ENCODE peak calls at places on chromosomes 6 and 20, in nine cellular contexts. One of them, this sample, is unnamed.

GRCh38 chr6:1416820-1417219 is 27.4 kb downstream of the FOXF2 start:
- DNase-seq in AG09319: no peak
- DNase-seq in D721Med: no peak
- DNase-seq in BE2C: no peak
- DNase-seq in PC-3: no peak
- DNase-seq in cardiac muscle cell: no peak
- DNase-seq in SK-N-SH: no peak
- DNase-seq in activated B cell treated with CpG ODN at 0.5 μM for 24 hours: no peak
- DNase-seq in BJ: no peak
- DNase-seq in this sample: no peak

GRCh38 chr6:54801669-54802068 is 44.9 kb upstream of the FAM83B start:
- DNase-seq in BE2C: no peak
- DNase-seq in cardiac muscle cell: peak; percentile 41
- DNase-seq in BJ: peak; percentile 50
- DNase-seq in AG09319: peak; percentile 34
- DNase-seq in activated B cell treated with CpG ODN at 0.5 μM for 24 hours: no peak
- DNase-seq in PC-3: peak; percentile 80
- DNase-seq in D721Med: no peak
- DNase-seq in SK-N-SH: no peak
- DNase-seq in this sample: no peak

GRCh38 chr6:129709909-129710721 is at the start of gene ARHGAP18:
- DNase-seq in D721Med: no peak
- DNase-seq in cardiac muscle cell: peak; percentile 96
- DNase-seq in BE2C: peak; percentile 87
- DNase-seq in SK-N-SH: peak; percentile 35
- DNase-seq in PC-3: peak; percentile 92
- DNase-seq in activated B cell treated with CpG ODN at 0.5 μM for 24 hours: peak; percentile 70
- DNase-seq in BJ: peak; percentile 76
- DNase-seq in AG09319: peak; percentile 72
- DNase-seq in this sample: peak; percentile 85

GRCh38 chr6:31157543-31158139 is at the start of gene CCHCR1:
- DNase-seq in AG09319: no peak
- DNase-seq in SK-N-SH: peak; percentile 45
- DNase-seq in BJ: no peak
- DNase-seq in BE2C: no peak
- DNase-seq in activated B cell treated with CpG ODN at 0.5 μM for 24 hours: no peak
- DNase-seq in cardiac muscle cell: no peak
- DNase-seq in PC-3: no peak
- DNase-seq in D721Med: no peak
- DNase-seq in this sample: no peak

GRCh38 chr6:30615219-30615957 is 1.7 kb downstream of the PPP1R10 start:
- DNase-seq in PC-3: peak; percentile 65
- DNase-seq in SK-N-SH: no peak
- DNase-seq in cardiac muscle cell: peak; percentile 96
- DNase-seq in BE2C: peak; percentile 63
- DNase-seq in BJ: no peak
- DNase-seq in D721Med: no peak
- DNase-seq in activated B cell treated with CpG ODN at 0.5 μM for 24 hours: peak; percentile 29
- DNase-seq in AG09319: peak; percentile 76
- DNase-seq in this sample: peak; percentile 50

GRCh38 chr6:139882977-139883728 is 508.7 kb upstream of the CITED2 start:
- DNase-seq in BJ: no peak
- DNase-seq in AG09319: no peak
- DNase-seq in cardiac muscle cell: peak; percentile 30
- DNase-seq in BE2C: no peak
- DNase-seq in D721Med: no peak
- DNase-seq in activated B cell treated with CpG ODN at 0.5 μM for 24 hours: no peak
- DNase-seq in SK-N-SH: no peak
- DNase-seq in PC-3: peak; percentile 16
- DNase-seq in this sample: no peak

GRCh38 chr6:144283781-144284473 is 1.2 kb upstream of the UTRN start:
- DNase-seq in SK-N-SH: no peak
- DNase-seq in cardiac muscle cell: peak; percentile 38
- DNase-seq in D721Med: no peak
- DNase-seq in BJ: no peak
- DNase-seq in AG09319: no peak
- DNase-seq in BE2C: no peak
- DNase-seq in activated B cell treated with CpG ODN at 0.5 μM for 24 hours: no peak
- DNase-seq in PC-3: peak; percentile 52
- DNase-seq in this sample: no peak

GRCh38 chr6:3318226-3318625 is 59.5 kb downstream of the PSMG4 start:
- DNase-seq in BE2C: no peak
- DNase-seq in D721Med: no peak
- DNase-seq in PC-3: no peak
- DNase-seq in cardiac muscle cell: no peak
- DNase-seq in activated B cell treated with CpG ODN at 0.5 μM for 24 hours: no peak
- DNase-seq in SK-N-SH: no peak
- DNase-seq in BJ: no peak
- DNase-seq in AG09319: no peak
- DNase-seq in this sample: no peak

GRCh38 chr20:5513975-5514516 is 197.3 kb upstream of the PROKR2 start:
- DNase-seq in BJ: peak; percentile 9
- DNase-seq in cardiac muscle cell: no peak
- DNase-seq in BE2C: no peak
- DNase-seq in AG09319: no peak
- DNase-seq in SK-N-SH: no peak
- DNase-seq in D721Med: no peak
- DNase-seq in activated B cell treated with CpG ODN at 0.5 μM for 24 hours: no peak
- DNase-seq in PC-3: peak; percentile 95
- DNase-seq in this sample: no peak

GRCh38 chr20:38277691-38278090 is 17.2 kb upstream of the KIAA1755 start:
- DNase-seq in BJ: no peak
- DNase-seq in BE2C: no peak
- DNase-seq in PC-3: no peak
- DNase-seq in AG09319: no peak
- DNase-seq in SK-N-SH: no peak
- DNase-seq in cardiac muscle cell: no peak
- DNase-seq in activated B cell treated with CpG ODN at 0.5 μM for 24 hours: no peak
- DNase-seq in D721Med: no peak
- DNase-seq in this sample: no peak

GRCh38 chr6:168709440-168709839 is 268.5 kb downstream of the SMOC2 start:
- DNase-seq in BE2C: no peak
- DNase-seq in activated B cell treated with CpG ODN at 0.5 μM for 24 hours: no peak
- DNase-seq in PC-3: no peak
- DNase-seq in BJ: no peak
- DNase-seq in AG09319: no peak
- DNase-seq in D721Med: no peak
- DNase-seq in cardiac muscle cell: no peak
- DNase-seq in SK-N-SH: no peak
- DNase-seq in this sample: no peak

GRCh38 chr6:140427842-140428241 is 1053.4 kb upstream of the CITED2 start:
- DNase-seq in activated B cell treated with CpG ODN at 0.5 μM for 24 hours: no peak
- DNase-seq in AG09319: no peak
- DNase-seq in PC-3: no peak
- DNase-seq in BE2C: no peak
- DNase-seq in SK-N-SH: no peak
- DNase-seq in D721Med: no peak
- DNase-seq in cardiac muscle cell: no peak
- DNase-seq in BJ: no peak
- DNase-seq in this sample: no peak

GRCh38 chr20:24395151-24395550 is 74.3 kb upstream of the SYNDIG1 start:
- DNase-seq in BJ: no peak
- DNase-seq in SK-N-SH: no peak
- DNase-seq in cardiac muscle cell: no peak
- DNase-seq in D721Med: no peak
- DNase-seq in BE2C: no peak
- DNase-seq in PC-3: no peak
- DNase-seq in AG09319: no peak
- DNase-seq in activated B cell treated with CpG ODN at 0.5 μM for 24 hours: no peak
- DNase-seq in this sample: no peak

GRCh38 chr6:159817951-159818739 is 18.1 kb downstream of the PNLDC1 start:
- DNase-seq in activated B cell treated with CpG ODN at 0.5 μM for 24 hours: no peak
- DNase-seq in SK-N-SH: no peak
- DNase-seq in cardiac muscle cell: no peak
- DNase-seq in BE2C: no peak
- DNase-seq in D721Med: no peak
- DNase-seq in BJ: no peak
- DNase-seq in AG09319: no peak
- DNase-seq in PC-3: no peak
- DNase-seq in this sample: no peak

DNA sequence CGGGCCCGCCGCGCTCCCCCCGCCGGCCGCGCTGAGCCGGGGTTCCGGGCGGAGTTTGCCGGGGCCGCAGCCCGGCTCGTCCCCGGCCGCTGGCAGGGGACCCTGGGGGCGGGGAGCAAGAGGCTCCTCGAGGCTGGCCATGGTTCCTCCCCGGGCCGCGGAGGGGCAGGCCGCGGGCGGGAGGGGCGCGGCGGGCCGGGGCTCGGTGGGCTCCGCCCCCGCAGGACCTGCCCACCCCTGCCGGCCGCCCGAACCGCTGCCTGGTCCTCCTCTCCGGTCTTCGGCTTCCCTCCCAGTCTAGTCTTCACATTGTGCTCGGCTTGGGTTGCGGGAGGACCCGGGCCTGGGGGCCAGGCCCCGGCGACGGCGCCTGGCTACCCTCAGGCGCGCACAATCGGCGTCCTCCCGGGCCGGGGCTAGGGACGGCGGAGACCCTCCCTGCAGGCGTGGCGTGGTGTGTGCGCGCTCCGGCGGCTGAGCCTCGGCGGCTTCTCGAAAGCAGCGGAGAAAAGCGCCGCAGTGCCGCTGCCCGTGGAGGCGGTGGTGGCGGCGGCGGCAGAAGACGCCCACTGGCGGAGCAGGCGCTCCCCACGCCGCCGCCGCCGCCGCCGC is at the start of gene PDE10A:
- DNase-seq in SK-N-SH: peak; percentile 82
- DNase-seq in PC-3: no peak
- DNase-seq in BJ: no peak
- DNase-seq in D721Med: no peak
- DNase-seq in BE2C: peak; percentile 23
- DNase-seq in activated B cell treated with CpG ODN at 0.5 μM for 24 hours: no peak
- DNase-seq in cardiac muscle cell: peak; percentile 91
- DNase-seq in AG09319: no peak
- DNase-seq in this sample: peak; percentile 72
- TF ChIP-seq CTCF in SK-N-SH: no peak
- TF ChIP-seq CTCF in PC-3: no peak
- TF ChIP-seq CTCF in BJ: no peak
- TF ChIP-seq CTCF in D721Med: no peak
- TF ChIP-seq CTCF in BE2C: no peak
- TF ChIP-seq CTCF in activated B cell treated with CpG ODN at 0.5 μM for 24 hours: no peak
- TF ChIP-seq CTCF in cardiac muscle cell: no peak
- TF ChIP-seq CTCF in AG09319: no peak
- TF ChIP-seq CTCF in this sample: no peak

DNA sequence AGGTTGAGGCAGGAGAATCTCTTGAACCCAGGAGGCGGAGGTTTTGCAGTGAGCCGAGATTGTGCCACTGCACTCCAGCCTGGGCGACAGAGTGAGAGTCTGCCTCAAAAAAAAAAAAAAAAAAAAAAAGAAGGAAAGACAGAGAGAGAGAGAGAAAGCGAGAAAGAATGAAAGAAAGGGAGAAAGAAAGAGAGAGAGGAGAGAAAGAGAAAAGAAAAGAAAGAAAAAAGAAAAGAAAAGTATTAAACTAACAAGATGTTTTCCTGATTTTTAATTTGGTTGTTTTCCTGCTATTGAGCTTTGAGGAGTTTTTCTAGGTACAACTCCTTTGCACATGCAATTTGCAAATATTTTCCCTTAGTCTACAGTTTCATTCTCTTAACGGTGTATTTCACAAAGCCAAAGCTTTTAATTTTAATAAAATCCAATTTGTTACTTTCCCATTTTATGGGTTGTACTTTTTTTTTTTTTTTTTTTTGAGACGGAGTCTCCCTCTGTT is 10.8 kb upstream of the TRERF1 start:
- DNase-seq in activated B cell treated with CpG ODN at 0.5 μM for 24 hours: no peak
- DNase-seq in cardiac muscle cell: no peak
- DNase-seq in SK-N-SH: no peak
- DNase-seq in BJ: no peak
- DNase-seq in D721Med: no peak
- DNase-seq in PC-3: no peak
- DNase-seq in AG09319: no peak
- DNase-seq in BE2C: no peak
- DNase-seq in this sample: no peak
- TF ChIP-seq CTCF in activated B cell treated with CpG ODN at 0.5 μM for 24 hours: no peak
- TF ChIP-seq CTCF in cardiac muscle cell: no peak
- TF ChIP-seq CTCF in SK-N-SH: no peak
- TF ChIP-seq CTCF in BJ: no peak
- TF ChIP-seq CTCF in D721Med: no peak
- TF ChIP-seq CTCF in PC-3: no peak
- TF ChIP-seq CTCF in AG09319: no peak
- TF ChIP-seq CTCF in BE2C: no peak
- TF ChIP-seq CTCF in this sample: no peak

GRCh38 chr6:75516757-75517156 is 23.2 kb upstream of the FILIP1 start:
- DNase-seq in D721Med: no peak
- DNase-seq in PC-3: no peak
- DNase-seq in AG09319: no peak
- DNase-seq in cardiac muscle cell: no peak
- DNase-seq in activated B cell treated with CpG ODN at 0.5 μM for 24 hours: no peak
- DNase-seq in SK-N-SH: no peak
- DNase-seq in BE2C: no peak
- DNase-seq in BJ: no peak
- DNase-seq in this sample: no peak
- TF ChIP-seq CTCF in D721Med: no peak
- TF ChIP-seq CTCF in PC-3: no peak
- TF ChIP-seq CTCF in AG09319: no peak
- TF ChIP-seq CTCF in cardiac muscle cell: no peak
- TF ChIP-seq CTCF in activated B cell treated with CpG ODN at 0.5 μM for 24 hours: no peak
- TF ChIP-seq CTCF in SK-N-SH: no peak
- TF ChIP-seq CTCF in BE2C: no peak
- TF ChIP-seq CTCF in BJ: no peak
- TF ChIP-seq CTCF in this sample: no peak

DNA sequence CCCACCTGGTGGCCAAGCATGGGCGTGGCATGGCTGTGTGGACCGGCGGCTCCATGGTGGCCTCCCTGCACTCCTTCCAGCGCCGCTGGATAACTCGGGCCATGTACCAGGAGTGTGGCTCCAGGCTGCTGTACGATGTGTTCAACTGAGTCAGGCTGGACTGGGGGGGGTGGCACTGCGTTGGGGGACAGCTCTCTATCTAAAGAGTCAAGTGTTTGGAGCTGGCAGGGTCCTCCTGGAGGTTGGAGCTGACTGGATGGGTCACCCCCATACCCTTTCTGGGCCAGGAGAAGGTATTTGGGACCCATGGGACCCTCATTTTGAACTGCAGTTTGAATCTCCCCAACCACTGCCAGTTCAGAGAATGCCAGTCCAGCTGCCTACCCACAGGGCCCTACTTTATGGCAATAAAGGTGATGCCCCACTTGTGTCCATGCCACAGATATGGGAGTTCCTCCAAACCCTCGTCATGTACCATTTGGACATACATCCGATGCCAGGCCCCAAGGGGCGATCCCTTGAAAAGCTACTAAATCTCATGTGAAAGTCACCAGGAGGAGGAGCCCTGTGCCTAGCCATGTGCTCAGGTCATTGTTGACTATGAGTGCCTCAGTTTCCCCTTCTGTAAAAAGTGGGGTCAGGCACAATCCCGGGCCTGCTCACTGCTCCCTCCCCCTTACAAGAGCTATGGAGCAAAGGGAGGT is 1.5 kb downstream of the ACTL10 start:
- DNase-seq in D721Med: peak; percentile 89
- DNase-seq in AG09319: no peak
- DNase-seq in cardiac muscle cell: no peak
- DNase-seq in PC-3: no peak
- DNase-seq in BE2C: no peak
- DNase-seq in SK-N-SH: peak; percentile 92
- DNase-seq in activated B cell treated with CpG ODN at 0.5 μM for 24 hours: no peak
- DNase-seq in BJ: no peak
- DNase-seq in this sample: peak; percentile 93
- TF ChIP-seq CTCF in D721Med: peak; percentile 28
- TF ChIP-seq CTCF in AG09319: peak; percentile 90
- TF ChIP-seq CTCF in cardiac muscle cell: peak; percentile 92
- TF ChIP-seq CTCF in PC-3: peak; percentile 85
- TF ChIP-seq CTCF in BE2C: peak; percentile 80
- TF ChIP-seq CTCF in SK-N-SH: peak; percentile 66
- TF ChIP-seq CTCF in activated B cell treated with CpG ODN at 0.5 μM for 24 hours: no peak
- TF ChIP-seq CTCF in BJ: peak; percentile 95
- TF ChIP-seq CTCF in this sample: no peak

This sample was measured in glutamatergic neuron.